ENCODE peak calls at places on chromosomes 6 and 20, in ten cellular contexts. A, K, H, C, J, G, X, Y, F and M are unnamed samples.

GRCh38 chr6:107106165-107106564 is 9.2 kb downstream of the BEND3 start:
- DNase-seq in J (no peak), Y (no peak), C (no peak), X (no peak), H (peak), A (peak), G (no peak), F (no peak), K (no peak), M (no peak)

GRCh38 chr20:22577515-22578220 is 6.7 kb downstream of the FOXA2 start:
- DNase-seq in K (no peak), H (peak), C (no peak), J (no peak), A (peak), F (no peak), X (no peak), G (no peak), Y (no peak), M (no peak)

GRCh38 chr6:126546771-126547170 is 206.9 kb downstream of the CENPW start:
- DNase-seq in G (no peak), K (peak), H (no peak), F (no peak), X (no peak), J (no peak), C (no peak), Y (no peak), A (peak), M (no peak)

GRCh38 chr20:3771552-3772058 is 4.1 kb upstream of the ADISSP start:
- DNase-seq in F (no peak), C (no peak), X (no peak), H (no peak), Y (no peak), K (no peak), J (no peak), G (no peak), A (no peak), M (no peak)

GRCh38 chr6:1970151-1970561 is 275.2 kb downstream of the GMDS start:
- DNase-seq in F (no peak), G (no peak), K (no peak), C (no peak), X (no peak), H (peak), Y (no peak), J (no peak), A (peak), M (no peak)

GRCh38 chr6:116971959-116972358 is 94.9 kb downstream of the RFX6 start:
- DNase-seq in H (peak), F (peak), G (peak), C (peak), A (peak), K (peak), X (peak), Y (no peak), J (no peak), M (peak)

GRCh38 chr6:108163267-108163643 is 2.6 kb upstream of the NR2E1 start:
- DNase-seq in C (no peak), Y (no peak), H (peak), G (no peak), K (peak), X (no peak), A (peak), J (no peak), F (no peak), M (no peak)

GRCh38 chr6:16168858-16169257 is 40.0 kb downstream of the MYLIP start:
- DNase-seq in A (peak), H (peak), G (peak), K (no peak), X (no peak), F (no peak), Y (no peak), C (no peak), J (no peak), M (no peak)

GRCh38 chr20:58716476-58717277 is 24.1 kb downstream of the NPEPL1 start:
- DNase-seq in K (no peak), C (no peak), J (no peak), H (peak), Y (peak), G (peak), A (no peak), F (no peak), X (peak), M (no peak)

GRCh38 chr6:15430947-15431405 is 185.1 kb downstream of the JARID2 start:
- DNase-seq in H (peak), J (no peak), K (no peak), Y (no peak), C (no peak), X (no peak), A (no peak), F (no peak), G (no peak), M (no peak)

GRCh38 chr6:3906191-3907019 is 57.2 kb downstream of the FAM50B start:
- DNase-seq in X (no peak), F (no peak), J (no peak), Y (no peak), H (no peak), A (no peak), K (no peak), G (no peak), C (no peak), M (no peak)

GRCh38 chr6:996271-996852 is 303.4 kb upstream of the EXOC2 start:
- DNase-seq in C (no peak), J (no peak), Y (no peak), H (no peak), F (no peak), A (no peak), K (no peak), G (no peak), X (no peak), M (no peak)

GRCh38 chr6:81634155-81634880 is 118.2 kb downstream of the TENT5A start:
- DNase-seq in Y (no peak), A (no peak), J (no peak), C (no peak), H (no peak), F (no peak), G (no peak), X (no peak), K (no peak), M (no peak)

GRCh38 chr20:47541355-47541922 is 39.8 kb downstream of the NCOA3 start:
- DNase-seq in G (no peak), Y (no peak), C (no peak), X (no peak), H (no peak), K (no peak), F (no peak), A (no peak), J (no peak), M (no peak)

GRCh38 chr6:170212051-170212756 is 78.7 kb downstream of the DLL1 start:
- DNase-seq in H (peak), J (no peak), G (peak), K (no peak), Y (no peak), A (no peak), F (no peak), C (no peak), X (no peak), M (no peak)

GRCh38 chr6:53070808-53071207 is 5.6 kb downstream of the FBXO9 start:
- DNase-seq in J (peak), F (no peak), A (no peak), Y (no peak), K (no peak), C (no peak), X (no peak), H (no peak), G (no peak), M (no peak)

GRCh38 chr6:112511441-112511840 is 164.3 kb downstream of the RFPL4B start:
- DNase-seq in Y (no peak), K (peak), H (no peak), X (no peak), F (peak), A (no peak), G (no peak), J (no peak), C (no peak), M (no peak)

GRCh38 chr6:43719511-43719910 is 31.9 kb upstream of the MRPS18A start:
- DNase-seq in X (no peak), C (no peak), F (no peak), H (no peak), K (no peak), Y (no peak), A (no peak), J (no peak), G (no peak), M (no peak)

GRCh38 chr6:10800810-10801209 is 37.5 kb downstream of the MAK start:
- DNase-seq in H (no peak), G (no peak), F (peak), J (no peak), C (no peak), X (no peak), K (peak), A (no peak), Y (no peak), M (no peak)

GRCh38 chr6:64904616-64905015 is 802.4 kb downstream of the EYS start:
- DNase-seq in C (no peak), K (no peak), Y (no peak), X (no peak), H (no peak), G (no peak), F (no peak), A (no peak), J (no peak), M (no peak)

GRCh38 chr6:27205375-27206278 is 41.9 kb upstream of the PRSS16 start:
- DNase-seq in F (no peak), C (peak), G (no peak), A (peak), J (peak), Y (no peak), X (no peak), K (no peak), H (peak), M (no peak)

GRCh38 chr6:41273699-41274098 is 12.8 kb downstream of the TREM1 start:
- DNase-seq in K (no peak), A (peak), C (no peak), Y (no peak), J (no peak), H (peak), F (no peak), X (no peak), G (no peak), M (no peak)

GRCh38 chr6:130922922-130923321 is 95.7 kb downstream of the SMLR1 start:
- DNase-seq in Y (no peak), F (no peak), A (no peak), J (no peak), X (no peak), G (no peak), C (no peak), H (no peak), K (peak), M (no peak)

GRCh38 chr20:15799871-15800270 is 773.4 kb downstream of the KIF16B start:
- DNase-seq in H (no peak), X (no peak), J (no peak), Y (no peak), K (peak), A (no peak), G (no peak), F (no peak), C (no peak), M (no peak)

DNA sequence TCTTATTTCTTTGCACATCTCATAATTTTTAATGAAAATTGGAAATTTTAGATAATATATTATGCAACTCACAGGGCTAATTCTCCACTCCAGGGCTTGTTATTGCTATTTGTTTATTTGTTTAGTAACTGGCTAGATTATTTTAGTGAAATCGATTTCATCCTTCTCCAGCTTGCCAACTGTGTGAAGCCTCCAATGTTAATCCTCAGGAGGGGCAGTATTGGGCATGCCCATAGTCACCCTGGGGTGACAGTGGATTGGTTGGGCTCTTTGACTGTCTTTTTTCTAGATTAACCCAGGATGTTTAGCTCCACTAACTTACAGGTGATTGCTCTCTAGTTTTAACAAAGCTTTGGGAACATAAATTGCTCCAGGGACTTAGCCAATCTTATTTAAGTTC is 450.1 kb downstream of the BMP2 start:
- DNase-seq in C (no peak), K (no peak), X (no peak), H (no peak), G (no peak), J (no peak), A (no peak), Y (no peak), F (no peak), M (no peak)
- H3K4me3 ChIP-seq in C (no peak), K (no peak), X (no peak), H (no peak), G (no peak), J (no peak), A (no peak), Y (no peak), F (no peak), M (no peak)

DNA sequence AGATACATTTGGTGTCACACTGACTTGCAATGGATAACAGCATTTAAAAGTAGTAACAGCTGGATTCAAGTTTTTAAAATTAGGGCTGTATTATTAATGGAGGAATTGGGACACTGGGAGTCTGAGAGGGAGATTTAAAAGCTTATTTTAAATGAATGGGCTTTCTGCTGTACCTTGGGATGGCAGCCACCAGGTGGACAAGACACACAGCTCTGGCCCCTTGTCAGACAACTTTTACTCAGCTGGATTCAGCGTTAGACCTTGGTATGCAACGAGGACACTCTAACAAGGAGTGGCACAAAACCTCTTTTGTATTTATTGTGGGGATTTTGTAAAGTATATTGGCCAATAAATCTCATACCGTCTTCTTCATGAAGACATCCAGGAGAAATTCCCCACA is 105.8 kb downstream of the LCA5 start:
- DNase-seq in G (peak), X (no peak), C (no peak), F (no peak), H (peak), Y (no peak), J (no peak), K (peak), A (peak), M (no peak)
- TF ChIP-seq CTCF in G (peak), X (no peak), C (no peak), F (peak), H (peak), Y (no peak), J (peak), K (peak), A (peak), M (peak)

DNA sequence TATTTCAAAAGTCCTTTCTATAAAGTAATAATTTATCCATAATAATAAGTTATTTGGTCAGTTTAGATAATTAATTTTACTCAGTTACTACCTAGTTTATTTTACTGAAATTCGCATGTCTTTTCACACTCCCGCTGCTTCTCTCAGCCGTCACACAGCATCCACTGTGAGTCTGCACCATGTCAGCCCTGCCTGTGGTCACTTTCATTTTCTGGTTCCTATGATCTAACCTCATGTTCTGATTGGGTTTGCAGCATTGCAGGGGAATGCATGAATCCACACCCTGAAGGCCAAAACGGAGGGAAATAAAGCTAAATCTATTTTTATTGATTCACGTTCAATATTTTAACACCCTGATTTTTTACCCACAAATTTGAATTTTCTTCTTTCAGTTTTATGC is 47.4 kb downstream of the PDE10A start:
- DNase-seq in J (no peak), A (no peak), F (no peak), C (no peak), H (no peak), K (no peak), X (peak), Y (no peak), G (no peak), M (no peak)
- H3K4me3 ChIP-seq in J (no peak), A (no peak), F (no peak), C (no peak), H (no peak), K (no peak), X (peak), Y (peak), G (no peak), M (no peak)

DNA sequence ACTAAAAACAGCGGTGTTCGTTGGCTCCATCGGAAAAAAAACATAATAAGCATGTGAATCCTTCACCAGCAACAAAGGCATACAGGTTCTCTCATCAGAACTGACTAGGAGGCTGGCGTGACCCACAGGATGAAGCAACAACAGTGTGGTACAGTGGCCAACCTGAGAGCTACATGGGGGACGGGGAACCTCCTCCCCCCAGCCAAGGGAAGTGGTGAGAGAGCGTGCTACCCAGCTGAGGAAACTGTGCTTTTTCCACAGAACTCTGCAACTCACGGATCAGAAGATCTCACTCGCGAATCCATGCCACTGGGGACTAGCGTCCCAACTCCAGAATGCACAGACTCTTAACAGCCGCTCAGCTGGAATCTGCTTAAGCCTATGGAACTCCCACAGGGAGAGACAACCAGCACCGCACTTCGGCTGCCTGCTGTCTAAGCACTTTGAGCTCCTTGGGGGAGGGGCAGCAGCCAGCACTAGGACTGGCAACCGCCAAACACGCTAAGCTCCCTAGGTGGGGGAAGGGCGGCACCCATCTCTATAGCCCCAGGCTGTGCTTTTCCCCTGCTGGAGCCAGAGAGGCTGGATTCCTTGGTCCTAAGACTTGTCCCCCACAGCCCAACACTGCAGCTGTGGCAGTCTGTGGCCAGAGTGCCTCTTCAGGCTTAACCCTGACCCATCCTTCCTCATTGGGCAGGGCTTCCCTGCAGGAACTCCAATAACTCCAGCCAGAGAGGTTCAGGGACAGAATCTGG is 538.3 kb upstream of the BTBD3 start:
- DNase-seq in J (no peak), A (peak), Y (no peak), X (peak), C (no peak), G (peak), H (peak), F (no peak), K (no peak), M (no peak)
- TF ChIP-seq CTCF in J (no peak), A (no peak), Y (no peak), X (no peak), C (no peak), G (peak), H (no peak), F (no peak), K (no peak), M (no peak)

DNA sequence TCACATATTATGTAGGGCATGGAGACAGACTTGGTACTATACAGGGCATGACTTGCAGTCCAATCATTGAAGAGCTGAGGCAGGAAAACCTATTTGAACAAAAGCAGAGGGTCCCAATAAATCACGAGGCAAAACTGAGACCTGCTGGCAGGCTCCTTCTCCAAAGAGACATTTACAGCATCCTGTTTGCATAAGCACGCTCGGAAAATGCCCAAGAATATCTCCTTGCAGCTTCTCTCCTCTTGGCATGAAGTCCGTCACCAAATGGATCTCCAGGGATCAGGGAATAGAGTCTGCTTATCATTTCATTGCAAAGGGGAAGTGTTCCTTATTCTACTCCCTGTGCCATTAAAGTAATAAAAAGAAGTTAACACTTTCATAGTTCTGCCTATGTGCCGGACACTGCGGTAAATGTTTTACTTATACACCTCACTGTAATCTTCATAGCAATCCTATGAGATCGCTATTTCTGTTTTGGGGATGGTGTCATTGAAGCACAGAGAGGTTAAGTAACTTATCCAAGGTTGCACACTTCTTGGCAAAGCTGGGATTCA is 177.6 kb downstream of the TSHZ2 start:
- DNase-seq in Y (no peak), H (no peak), G (no peak), C (no peak), J (no peak), X (no peak), K (no peak), F (no peak), A (no peak), M (no peak)
- H3K4me3 ChIP-seq in Y (no peak), H (no peak), G (no peak), C (no peak), J (no peak), X (no peak), K (no peak), F (no peak), A (no peak), M (no peak)

GRCh38 chr6:84568971-84569370 is 195.4 kb downstream of the TBX18 start:
- DNase-seq in A (peak), Y (no peak), C (no peak), G (no peak), K (peak), H (no peak), X (no peak), F (no peak), J (no peak), M (peak)
- TF ChIP-seq CTCF in A (peak), Y (no peak), C (no peak), G (no peak), K (peak), H (peak), X (no peak), F (peak), J (no peak), M (peak)

GRCh38 chr20:41231136-41231535 is 86.4 kb downstream of the ZHX3 start:
- DNase-seq in C (no peak), H (no peak), Y (no peak), A (no peak), G (no peak), K (peak), J (no peak), F (no peak), X (no peak), M (no peak)

GRCh38 chr20:41231850-41232249 is 85.7 kb downstream of the ZHX3 start:
- DNase-seq in A (no peak), X (no peak), H (no peak), Y (no peak), C (no peak), K (no peak), G (no peak), F (no peak), J (no peak), M (no peak)

GRCh38 chr20:41232971-41233926 is 84.3 kb downstream of the ZHX3 start:
- DNase-seq in K (peak), C (peak), Y (no peak), X (no peak), F (peak), G (no peak), A (no peak), H (no peak), J (no peak), M (peak)

GRCh38 chr20:41233976-41234514 is 83.5 kb downstream of the ZHX3 start:
- DNase-seq in K (no peak), F (no peak), X (no peak), Y (no peak), C (no peak), G (no peak), A (no peak), H (no peak), J (no peak), M (no peak)

GRCh38 chr20:41234546-41234945 is 83.0 kb downstream of the ZHX3 start:
- DNase-seq in X (peak), C (no peak), K (no peak), Y (no peak), J (no peak), G (no peak), A (no peak), F (no peak), H (peak), M (no peak)
- H3K4me3 ChIP-seq in X (no peak), C (no peak), K (no peak), Y (no peak), J (no peak), G (no peak), A (no peak), F (no peak), H (no peak), M (no peak)

GRCh38 chr20:50221501-50222323 is 31.1 kb downstream of the CEBPB start:
- DNase-seq in K (peak), G (no peak), C (no peak), H (no peak), Y (no peak), F (no peak), X (no peak), A (no peak), J (no peak), M (peak)
- TF ChIP-seq CTCF in K (no peak), G (no peak), C (no peak), H (no peak), Y (no peak), F (no peak), X (no peak), A (no peak), J (no peak), M (no peak)